ENCODE peak calls at places on chromosomes 16 and 17, in nine cellular contexts. K, F, Q, O, B, Y, E, R and L are unnamed samples.

GRCh38 chr16:89280546-89281188 is 63.2 kb downstream of the ZNF778 start:
- DNase-seq in K (no peak), F (no peak), Q (no peak), O (no peak), B (no peak), Y (no peak), E (no peak), R (no peak), L (no peak)

GRCh38 chr16:19524866-19525723 is 1.4 kb downstream of the CCP110 start:
- DNase-seq in K (no peak), F (no peak), Q (no peak), O (peak; percentile 66), B (no peak), Y (no peak), E (no peak), R (no peak), L (peak; percentile 16)

GRCh38 chr16:77090062-77090461 is 100.9 kb upstream of the MON1B start:
- DNase-seq in K (no peak), F (no peak), Q (no peak), O (no peak), B (no peak), Y (no peak), E (no peak), R (no peak), L (peak; percentile 5)

GRCh38 chr17:66351053-66351452 is 48.6 kb downstream of the PRKCA start:
- DNase-seq in K (no peak), F (no peak), Q (no peak), O (no peak), B (peak; percentile 32), Y (no peak), E (no peak), R (no peak), L (no peak)

GRCh38 chr16:71412270-71413160 is 29.3 kb downstream of the TLE7 start:
- DNase-seq in K (peak; percentile 23), F (peak; percentile 41), Q (no peak), O (peak; percentile 70), B (peak; percentile 46), Y (peak; percentile 56), E (peak; percentile 64), R (peak; percentile 75), L (peak; percentile 78)

GRCh38 chr17:42040818-42041217 is 9.6 kb downstream of the C17orf113 start:
- DNase-seq in K (no peak), F (no peak), Q (no peak), O (no peak), B (no peak), Y (no peak), E (no peak), R (no peak), L (no peak)

GRCh38 chr17:81391964-81392908 is 3.0 kb upstream of the BAHCC1 start:
- DNase-seq in K (no peak), F (peak; percentile 61), Q (no peak), O (no peak), B (peak; percentile 75), Y (peak; percentile 83), E (no peak), R (peak; percentile 81), L (peak; percentile 80)

GRCh38 chr16:22369221-22369811 is 5.1 kb downstream of the CDR2 start:
- DNase-seq in K (no peak), F (no peak), Q (no peak), O (peak; percentile 37), B (no peak), Y (peak; percentile 62), E (no peak), R (peak; percentile 84), L (peak; percentile 60)

GRCh38 chr17:62781356-62781755 is 26.8 kb downstream of the MARCHF10 start:
- DNase-seq in K (no peak), F (peak; percentile 30), Q (no peak), O (peak; percentile 65), B (no peak), Y (peak; percentile 90), E (no peak), R (peak; percentile 57), L (peak; percentile 46)

GRCh38 chr17:80847506-80848230 is 144.0 kb upstream of the CHMP6 start:
- DNase-seq in K (no peak), F (no peak), Q (no peak), O (no peak), B (no peak), Y (no peak), E (no peak), R (no peak), L (no peak)

GRCh38 chr17:83181991-83182619 is 102.7 kb downstream of the METRNL start:
- DNase-seq in K (no peak), F (no peak), Q (no peak), O (no peak), B (no peak), Y (no peak), E (no peak), R (no peak), L (no peak)

GRCh38 chr17:8557176-8557806 is 73.2 kb downstream of the MYH10 start:
- DNase-seq in K (no peak), F (no peak), Q (no peak), O (peak; percentile 32), B (no peak), Y (peak; percentile 27), E (no peak), R (peak; percentile 14), L (no peak)

GRCh38 chr16:23384878-23385277 is 68.1 kb downstream of the COG7 start:
- DNase-seq in K (no peak), F (no peak), Q (no peak), O (peak; percentile 78), B (no peak), Y (no peak), E (no peak), R (no peak), L (no peak)

GRCh38 chr17:1231456-1231855 is 38.8 kb upstream of the BHLHA9 start:
- DNase-seq in K (no peak), F (peak; percentile 22), Q (no peak), O (no peak), B (peak; percentile 48), Y (peak; percentile 69), E (no peak), R (peak; percentile 36), L (no peak)

GRCh38 chr17:80478487-80479245 is 2.3 kb upstream of the NPTX1 start:
- DNase-seq in K (no peak), F (no peak), Q (no peak), O (no peak), B (no peak), Y (no peak), E (no peak), R (no peak), L (no peak)

GRCh38 chr17:70093163-70093562 is 18.1 kb downstream of the KCNJ16 start:
- DNase-seq in K (no peak), F (no peak), Q (no peak), O (no peak), B (no peak), Y (no peak), E (no peak), R (no peak), L (no peak)

GRCh38 chr17:78427140-78427539 is 48.7 kb downstream of the PGS1 start:
- DNase-seq in K (no peak), F (no peak), Q (no peak), O (no peak), B (no peak), Y (no peak), E (no peak), R (no peak), L (no peak)

GRCh38 chr17:64503341-64503740 is 2.7 kb downstream of the DDX5 start:
- DNase-seq in K (no peak), F (no peak), Q (no peak), O (peak; percentile 17), B (no peak), Y (no peak), E (no peak), R (no peak), L (no peak)

GRCh38 chr17:3335876-3336275 is 37.7 kb upstream of the OR3A1 start:
- DNase-seq in K (no peak), F (no peak), Q (no peak), O (peak; percentile 25), B (no peak), Y (no peak), E (peak; percentile 3), R (no peak), L (no peak)

GRCh38 chr17:69581061-69581955 is 166.8 kb downstream of the MAP2K6 start:
- DNase-seq in K (no peak), F (no peak), Q (no peak), O (no peak), B (no peak), Y (no peak), E (no peak), R (no peak), L (no peak)

GRCh38 chr16:630024-630814 is 566 bp upstream of the WFIKKN1 start:
- DNase-seq in K (no peak), F (no peak), Q (no peak), O (no peak), B (peak; percentile 30), Y (no peak), E (no peak), R (no peak), L (no peak)
- H3K4me3 ChIP-seq in K (no peak overlapping the region), F (no peak overlapping the region), Q (no peak overlapping the region), O (no peak overlapping the region), B (no peak overlapping the region), Y (no peak overlapping the region), E (no peak overlapping the region), R (no peak overlapping the region), L (no peak overlapping the region)

DNA sequence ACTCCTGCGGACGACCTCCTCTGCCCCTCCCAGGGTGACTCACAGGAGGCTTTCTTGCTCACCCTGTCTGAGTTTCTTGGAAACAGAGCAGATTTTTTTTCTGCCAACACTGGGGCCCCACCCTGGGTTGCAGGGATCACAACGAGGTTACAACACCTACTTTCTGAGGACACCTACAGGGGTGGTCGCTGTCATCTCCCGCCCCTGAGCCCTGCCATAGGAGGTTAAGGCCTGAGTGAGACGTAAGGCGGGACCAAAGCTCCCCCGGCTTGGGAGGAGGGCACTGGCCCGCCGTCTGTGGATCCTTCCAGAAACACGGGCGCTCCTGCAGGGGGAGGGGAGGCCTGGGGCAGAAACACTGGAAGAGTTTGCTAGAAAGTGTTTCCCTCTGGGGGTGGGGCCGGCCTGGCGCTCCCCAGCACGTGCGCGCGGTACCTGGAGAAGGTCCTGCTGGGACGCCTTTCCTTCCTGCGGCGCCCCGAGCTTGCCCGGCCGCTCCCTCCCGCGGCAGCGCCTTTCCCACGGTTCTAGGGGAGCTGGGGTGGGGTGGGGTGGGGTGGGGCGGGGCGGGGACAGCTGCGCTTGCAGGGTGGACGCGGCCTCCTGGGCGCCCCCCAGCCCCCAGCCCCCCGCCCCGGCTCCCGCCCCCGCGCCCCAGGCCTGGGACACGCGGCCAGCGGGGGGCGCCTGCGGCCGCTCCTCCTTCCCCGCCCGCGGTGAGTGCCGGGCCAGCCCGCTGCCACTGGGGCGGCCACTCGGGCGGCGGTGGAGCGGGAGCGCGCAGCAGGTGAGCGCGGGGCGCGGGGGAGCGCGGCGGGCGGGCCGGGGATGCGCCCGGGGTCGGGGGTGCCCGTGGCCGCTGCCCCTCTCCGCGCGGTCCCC is 20.7 kb upstream of the ADCY7 start:
- DNase-seq in K (no peak), F (peak; percentile 47), Q (no peak), O (peak; percentile 92), B (peak; percentile 55), Y (peak; percentile 82), E (peak; percentile 39), R (peak; percentile 42), L (peak; percentile 78)
- TF ChIP-seq CTCF in K (no peak), F (no peak), Q (peak; percentile 6), O (no peak), B (peak; percentile 40), Y (no peak), E (no peak), R (no peak), L (no peak)

GRCh38 chr17:49132317-49132698 is 261 bp upstream of the B4GALNT2 start:
- DNase-seq in K (no peak), F (no peak), Q (no peak), O (no peak), B (no peak), Y (no peak), E (no peak), R (no peak), L (no peak)
- H3K4me3 ChIP-seq in K (peak overlapping the region; percentile 47), F (peak overlapping the region; percentile 30), Q (peak overlapping the region; percentile 21), O (peak overlapping the region; percentile 48), B (peak overlapping the region; percentile 51), Y (peak overlapping the region; percentile 43), E (no peak overlapping the region), R (peak overlapping the region; percentile 24), L (peak overlapping the region; percentile 45)

GRCh38 chr16:74035816-74036215 is 260.8 kb upstream of the PSMD7 start:
- DNase-seq in K (no peak), F (no peak), Q (no peak), O (peak; percentile 4), B (no peak), Y (peak; percentile 2), E (peak; percentile 7), R (peak; percentile 8), L (no peak)
- TF ChIP-seq CTCF in K (peak; percentile 17), F (peak; percentile 21), Q (no peak), O (no peak), B (no peak), Y (peak; percentile 35), E (no peak), R (peak; percentile 23), L (no peak)